ENCODE peak calls at places on chromosome 22, in six cellular contexts. H is NCI-H1417 treated with DMSO at 0.1 percent for 48 hours, A is KBM-7, K is amniotic stem cell, S is NCI-H2081, O is A172. U is an unnamed sample.

GRCh38 chr22:26292667-26292995 is 123.4 kb downstream of the SEZ6L start:
- DNase-seq in H (no peak), A (no peak), K (no peak), S (no peak), O (no peak), U (no peak)

GRCh38 chr22:33984211-33984610 is 63.9 kb upstream of the LARGE1 start:
- DNase-seq in H (no peak), A (no peak), K (no peak), S (no peak), O (no peak), U (no peak)

GRCh38 chr22:24427500-24428164 is at the start of gene ADORA2A:
- DNase-seq in H (no peak), A (no peak), K (no peak), S (no peak), O (no peak), U (no peak)

GRCh38 chr22:48944433-48944755 is 883.3 kb downstream of the BRD1 start:
- DNase-seq in H (no peak), A (no peak), K (no peak), S (no peak), O (no peak), U (no peak)

GRCh38 chr22:45425531-45426265 is 12.2 kb downstream of the RIBC2 start:
- DNase-seq in H (no peak), A (no peak), K (no peak), S (no peak), O (no peak), U (no peak)

GRCh38 chr22:41524809-41525449 is 19.3 kb downstream of the POLR3H start:
- DNase-seq in H (no peak), A (no peak), K (no peak), S (no peak), O (peak), U (no peak)

GRCh38 chr22:36068776-36069344 is 40.2 kb upstream of the RBFOX2 start:
- DNase-seq in H (no peak), A (no peak), K (no peak), S (no peak), O (no peak), U (no peak)

GRCh38 chr22:40922484-40923303 is 28.5 kb upstream of the RBX1 start:
- DNase-seq in H (no peak), A (peak), K (peak), S (peak), O (peak), U (no peak)

GRCh38 chr22:46815896-46816721 is 53.7 kb downstream of the TBC1D22A start:
- DNase-seq in H (no peak), A (peak), K (peak), S (no peak), O (peak), U (no peak)

GRCh38 chr22:37412445-37413250 is 14.6 kb downstream of the ELFN2 start:
- DNase-seq in H (no peak), A (no peak), K (no peak), S (no peak), O (no peak), U (no peak)

GRCh38 chr22:39300198-39300830 is 19.1 kb downstream of the RPL3 start:
- DNase-seq in H (no peak), A (peak), K (no peak), S (no peak), O (no peak), U (peak)

GRCh38 chr22:37880668-37881440 is 25.2 kb upstream of the MICALL1 start:
- DNase-seq in H (no peak), A (no peak), K (peak), S (no peak), O (no peak), U (no peak)

GRCh38 chr22:47159592-47159991 is 397.1 kb downstream of the TBC1D22A start:
- DNase-seq in H (no peak), A (no peak), K (no peak), S (no peak), O (no peak), U (no peak)

GRCh38 chr22:34160117-34160758 is 240.0 kb upstream of the LARGE1 start:
- DNase-seq in H (no peak), A (no peak), K (no peak), S (no peak), O (no peak), U (no peak)

GRCh38 chr22:47053013-47053864 is 290.8 kb downstream of the TBC1D22A start:
- DNase-seq in H (no peak), A (no peak), K (no peak), S (no peak), O (peak), U (no peak)

GRCh38 chr22:19887251-19887985 is 32.7 kb upstream of the GNB1L start:
- DNase-seq in H (no peak), A (no peak), K (no peak), S (no peak), O (no peak), U (peak)

GRCh38 chr22:37014415-37014806 is 4.8 kb downstream of the TST start:
- DNase-seq in H (no peak), A (no peak), K (no peak), S (no peak), O (no peak), U (no peak)

GRCh38 chr22:24426859-24427499 is 420 bp upstream of the ADORA2A start:
- DNase-seq in H (no peak), A (no peak), K (no peak), S (no peak), O (no peak), U (no peak)

GRCh38 chr22:48100685-48101417 is 1338.4 kb downstream of the TBC1D22A start:
- DNase-seq in H (no peak), A (no peak), K (no peak), S (no peak), O (no peak), U (no peak)

GRCh38 chr22:19109198-19110063 is 12.8 kb downstream of the DGCR2 start:
- DNase-seq in H (no peak), A (peak), K (peak), S (no peak), O (no peak), U (no peak)

GRCh38 chr22:17368727-17369552 is at the start of gene CECR2:
- DNase-seq in H (peak), A (peak), K (no peak), S (no peak), O (no peak), U (peak)

GRCh38 chr22:24875862-24876506 is 70.0 kb downstream of the SGSM1 start:
- DNase-seq in H (no peak), A (peak), K (no peak), S (no peak), O (peak), U (no peak)

GRCh38 chr22:17785185-17786184 is 11.2 kb upstream of the BID start:
- DNase-seq in H (no peak), A (peak), K (no peak), S (no peak), O (no peak), U (peak)

GRCh38 chr22:45615364-45615763 is 56.3 kb upstream of the ATXN10 start:
- DNase-seq in H (no peak), A (no peak), K (no peak), S (no peak), O (no peak), U (no peak)

GRCh38 chr22:42270178-42270511 is 308 bp downstream of the TCF20 start:
- DNase-seq in H (no peak), A (peak), K (no peak), S (no peak), O (no peak), U (no peak)

GRCh38 chr22:36934153-36934939 is 20.9 kb downstream of the CSF2RB start:
- DNase-seq in H (no peak), A (no peak), K (no peak), S (no peak), O (no peak), U (no peak)

GRCh38 chr22:26483439-26484359 is at the start of the genes HPS4 and SRRD:
- DNase-seq in H (peak), A (peak), K (peak), S (peak), O (peak), U (peak)

GRCh38 chr22:29478326-29479276 is 1.4 kb upstream of the NEFH start:
- DNase-seq in H (no peak), A (peak), K (no peak), S (no peak), O (no peak), U (no peak)

GRCh38 chr22:39364646-39365405 is 15.0 kb downstream of the SYNGR1 start:
- DNase-seq in H (no peak), A (no peak), K (no peak), S (no peak), O (peak), U (no peak)

GRCh38 chr22:28742562-28742962 is 723 bp downstream of the HSCB start:
- DNase-seq in H (no peak), A (no peak), K (no peak), S (no peak), O (no peak), U (no peak)

GRCh38 chr22:26648011-26648497 is 9.3 kb upstream of the MIAT start:
- DNase-seq in H (peak), A (peak), K (no peak), S (peak), O (no peak), U (no peak)

GRCh38 chr22:46590334-46590733 is 29.9 kb upstream of the GRAMD4 start:
- DNase-seq in H (no peak), A (no peak), K (no peak), S (no peak), O (no peak), U (peak)

GRCh38 chr22:26949193-26949592 is 291.8 kb downstream of the MIAT start:
- DNase-seq in H (no peak), A (peak), K (no peak), S (no peak), O (peak), U (no peak)

GRCh38 chr22:28231423-28231822 is 312.4 kb upstream of the PITPNB start:
- DNase-seq in H (no peak), A (no peak), K (no peak), S (no peak), O (no peak), U (no peak)

GRCh38 chr22:20444325-20444724 is 6.7 kb upstream of the SCARF2 start:
- DNase-seq in H (no peak), A (no peak), K (no peak), S (no peak), O (no peak), U (no peak)

GRCh38 chr22:40485813-40486610 is 115.6 kb downstream of the SGSM3 start:
- DNase-seq in H (no peak), A (no peak), K (no peak), S (no peak), O (no peak), U (no peak)

GRCh38 chr22:34410111-34410510 is 489.8 kb upstream of the LARGE1 start:
- DNase-seq in H (no peak), A (no peak), K (no peak), S (no peak), O (no peak), U (no peak)